ENCODE peak calls at places on chromosomes 4 and X, in six cellular contexts. One of them, this sample, is unnamed.

GRCh38 chrX:107565005-107565404 is 63.3 kb upstream of the PRPS1 start:
- DNase-seq in retinal pigment epithelial cell: no peak
- DNase-seq in fibroblast of lung: no peak
- DNase-seq in HCT116: no peak
- DNase-seq in HepG2: no peak
- DNase-seq in MM.1S: no peak
- DNase-seq in this sample: no peak

GRCh38 chr4:130995988-130996387 is 1900.0 kb downstream of the C4orf33 start:
- DNase-seq in retinal pigment epithelial cell: no peak
- DNase-seq in fibroblast of lung: peak
- DNase-seq in HCT116: no peak
- DNase-seq in HepG2: no peak
- DNase-seq in MM.1S: no peak
- DNase-seq in this sample: no peak

GRCh38 chr4:55754754-55755350 is 64.7 kb upstream of the EXOC1L start:
- DNase-seq in retinal pigment epithelial cell: no peak
- DNase-seq in fibroblast of lung: peak
- DNase-seq in HCT116: peak
- DNase-seq in HepG2: no peak
- DNase-seq in MM.1S: no peak
- DNase-seq in this sample: no peak

GRCh38 chr4:17142232-17142711 is 243.8 kb upstream of the LDB2 start:
- DNase-seq in retinal pigment epithelial cell: peak
- DNase-seq in fibroblast of lung: peak
- DNase-seq in HCT116: no peak
- DNase-seq in HepG2: no peak
- DNase-seq in MM.1S: no peak
- DNase-seq in this sample: no peak

GRCh38 chr4:74423101-74423500 is 21.8 kb upstream of the AREG start:
- DNase-seq in retinal pigment epithelial cell: no peak
- DNase-seq in fibroblast of lung: peak
- DNase-seq in HCT116: no peak
- DNase-seq in HepG2: no peak
- DNase-seq in MM.1S: no peak
- DNase-seq in this sample: no peak

GRCh38 chr4:11130195-11130975 is 298.3 kb downstream of the HS3ST1 start:
- DNase-seq in retinal pigment epithelial cell: peak
- DNase-seq in fibroblast of lung: peak
- DNase-seq in HCT116: no peak
- DNase-seq in HepG2: no peak
- DNase-seq in MM.1S: peak
- DNase-seq in this sample: peak

GRCh38 chrX:44244008-44244407 is 99.5 kb downstream of the EFHC2 start:
- DNase-seq in retinal pigment epithelial cell: no peak
- DNase-seq in fibroblast of lung: peak
- DNase-seq in HCT116: peak
- DNase-seq in HepG2: no peak
- DNase-seq in MM.1S: peak
- DNase-seq in this sample: no peak

GRCh38 chr4:186642998-186643397 is 80.7 kb downstream of the FAT1 start:
- DNase-seq in retinal pigment epithelial cell: no peak
- DNase-seq in fibroblast of lung: no peak
- DNase-seq in HCT116: no peak
- DNase-seq in HepG2: no peak
- DNase-seq in MM.1S: no peak
- DNase-seq in this sample: no peak

GRCh38 chr4:7904108-7904516 is 35.5 kb downstream of the AFAP1 start:
- DNase-seq in retinal pigment epithelial cell: no peak
- DNase-seq in fibroblast of lung: peak
- DNase-seq in HCT116: no peak
- DNase-seq in HepG2: no peak
- DNase-seq in MM.1S: no peak
- DNase-seq in this sample: no peak

GRCh38 chrX:49165901-49166881 is 3.6 kb downstream of the MAGIX start:
- DNase-seq in retinal pigment epithelial cell: no peak
- DNase-seq in fibroblast of lung: peak
- DNase-seq in HCT116: peak
- DNase-seq in HepG2: no peak
- DNase-seq in MM.1S: peak
- DNase-seq in this sample: peak
- TF ChIP-seq CTCF in retinal pigment epithelial cell: peak
- TF ChIP-seq CTCF in fibroblast of lung: no peak
- TF ChIP-seq CTCF in HCT116: no peak
- TF ChIP-seq CTCF in HepG2: no peak
- TF ChIP-seq CTCF in MM.1S: peak
- TF ChIP-seq CTCF in this sample: peak

GRCh38 chr4:76784237-76784636 is 113.7 kb downstream of the SOWAHB start:
- DNase-seq in retinal pigment epithelial cell: no peak
- DNase-seq in fibroblast of lung: peak
- DNase-seq in HCT116: no peak
- DNase-seq in HepG2: no peak
- DNase-seq in MM.1S: no peak
- DNase-seq in this sample: no peak
- TF ChIP-seq CTCF in retinal pigment epithelial cell: peak
- TF ChIP-seq CTCF in fibroblast of lung: peak
- TF ChIP-seq CTCF in HCT116: peak
- TF ChIP-seq CTCF in HepG2: peak
- TF ChIP-seq CTCF in MM.1S: no peak
- TF ChIP-seq CTCF in this sample: no peak

GRCh38 chr4:136865591-136865990 is 666.7 kb downstream of the PCDH18 start:
- DNase-seq in retinal pigment epithelial cell: no peak
- DNase-seq in fibroblast of lung: peak
- DNase-seq in HCT116: no peak
- DNase-seq in HepG2: no peak
- DNase-seq in MM.1S: no peak
- DNase-seq in this sample: no peak

GRCh38 chr4:136863756-136864155 is 668.5 kb downstream of the PCDH18 start:
- DNase-seq in retinal pigment epithelial cell: no peak
- DNase-seq in fibroblast of lung: peak
- DNase-seq in HCT116: peak
- DNase-seq in HepG2: no peak
- DNase-seq in MM.1S: no peak
- DNase-seq in this sample: no peak

GRCh38 chr4:136861081-136861480 is 671.2 kb downstream of the PCDH18 start:
- DNase-seq in retinal pigment epithelial cell: no peak
- DNase-seq in fibroblast of lung: peak
- DNase-seq in HCT116: no peak
- DNase-seq in HepG2: no peak
- DNase-seq in MM.1S: no peak
- DNase-seq in this sample: no peak

GRCh38 chr4:136867465-136867864 is 664.8 kb downstream of the PCDH18 start:
- DNase-seq in retinal pigment epithelial cell: no peak
- DNase-seq in fibroblast of lung: no peak
- DNase-seq in HCT116: no peak
- DNase-seq in HepG2: no peak
- DNase-seq in MM.1S: no peak
- DNase-seq in this sample: no peak

DNA sequence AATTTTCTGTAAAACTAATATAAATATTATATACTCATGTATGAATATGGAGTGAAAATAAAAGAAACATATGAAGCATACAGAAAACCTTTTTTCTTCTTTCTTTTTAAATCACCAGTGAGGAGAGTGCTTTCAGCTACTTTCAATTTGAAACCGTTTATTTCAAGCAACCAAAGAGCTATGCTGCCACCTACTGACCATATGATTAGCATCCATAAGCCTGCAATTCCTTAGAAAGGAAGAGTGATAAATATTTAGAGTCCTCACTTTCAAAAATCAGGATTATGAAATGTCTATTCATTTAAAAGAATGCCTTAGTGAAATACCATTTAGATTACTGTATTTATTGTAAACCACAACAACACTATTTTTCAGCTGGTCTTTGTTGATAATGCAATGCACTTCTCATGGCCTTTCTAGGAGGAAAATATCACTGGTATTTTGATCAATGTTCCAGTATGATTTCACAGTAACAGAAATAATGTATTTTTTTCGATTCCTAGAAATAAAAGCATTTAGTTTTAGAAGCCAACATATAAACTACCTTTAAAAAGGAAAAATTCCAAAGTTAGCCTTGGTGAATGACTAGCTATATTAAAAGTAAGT is 667.6 kb downstream of the PCDH18 start:
- DNase-seq in retinal pigment epithelial cell: peak
- DNase-seq in fibroblast of lung: peak
- DNase-seq in HCT116: peak
- DNase-seq in HepG2: peak
- DNase-seq in MM.1S: peak
- DNase-seq in this sample: peak
- TF ChIP-seq CTCF in retinal pigment epithelial cell: peak
- TF ChIP-seq CTCF in fibroblast of lung: peak
- TF ChIP-seq CTCF in HCT116: peak
- TF ChIP-seq CTCF in HepG2: peak
- TF ChIP-seq CTCF in MM.1S: peak
- TF ChIP-seq CTCF in this sample: peak

GRCh38 chr4:157172011-157172410 is 48.5 kb upstream of the GRIA2 start:
- DNase-seq in retinal pigment epithelial cell: no peak
- DNase-seq in fibroblast of lung: peak
- DNase-seq in HCT116: peak
- DNase-seq in HepG2: no peak
- DNase-seq in MM.1S: no peak
- DNase-seq in this sample: no peak
- TF ChIP-seq CTCF in retinal pigment epithelial cell: peak
- TF ChIP-seq CTCF in fibroblast of lung: no peak
- TF ChIP-seq CTCF in HCT116: peak
- TF ChIP-seq CTCF in HepG2: no peak
- TF ChIP-seq CTCF in MM.1S: no peak
- TF ChIP-seq CTCF in this sample: no peak

DNA sequence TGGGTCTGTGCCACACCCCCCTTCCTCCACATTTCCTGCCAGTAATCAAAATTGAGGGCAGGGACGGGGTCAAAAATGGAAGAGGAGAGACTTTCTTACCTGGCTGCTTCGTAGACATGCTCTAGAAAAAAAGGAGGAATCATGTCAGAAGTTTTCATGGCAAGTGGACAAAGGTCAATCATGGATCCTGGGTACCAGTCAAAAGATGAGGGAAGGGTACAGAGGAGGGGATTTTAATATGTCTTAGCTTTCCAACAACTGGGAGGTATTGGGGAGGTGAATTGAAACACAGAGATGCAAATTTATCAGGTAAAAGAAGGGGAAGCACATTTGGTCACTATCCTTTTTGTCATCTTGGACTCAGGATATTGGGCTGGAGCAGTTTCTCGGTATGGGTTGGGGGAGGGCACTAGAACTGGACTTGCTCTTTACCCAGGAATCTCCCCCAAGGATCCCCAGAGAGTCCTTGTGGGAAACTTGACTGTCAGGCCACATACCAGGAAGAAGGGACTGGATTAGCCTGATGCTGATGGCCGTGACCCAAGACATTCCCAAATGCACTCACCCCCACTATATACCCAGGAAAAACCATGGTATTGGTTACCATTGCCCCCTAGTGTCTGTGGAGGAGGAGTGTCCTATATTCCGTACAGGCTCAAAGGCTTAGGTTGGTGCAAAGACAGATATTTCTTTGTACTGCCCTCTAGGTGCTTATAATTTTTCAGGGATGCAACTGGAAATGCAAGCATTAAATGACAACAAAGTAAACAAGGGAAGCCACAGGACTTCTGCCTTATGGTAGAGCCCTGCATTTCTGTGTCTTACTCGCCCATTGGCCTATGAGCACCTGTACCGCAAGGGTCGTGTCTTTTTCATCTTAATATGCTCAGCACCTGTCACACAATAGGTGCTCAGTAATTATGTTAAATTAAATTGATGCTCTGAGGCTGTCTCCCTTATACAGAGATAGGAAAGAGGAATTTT is 16.8 kb downstream of the VSIG4 start:
- DNase-seq in retinal pigment epithelial cell: no peak
- DNase-seq in fibroblast of lung: no peak
- DNase-seq in HCT116: no peak
- DNase-seq in HepG2: no peak
- DNase-seq in MM.1S: no peak
- DNase-seq in this sample: no peak
- TF ChIP-seq CTCF in retinal pigment epithelial cell: no peak
- TF ChIP-seq CTCF in fibroblast of lung: no peak
- TF ChIP-seq CTCF in HCT116: peak
- TF ChIP-seq CTCF in HepG2: no peak
- TF ChIP-seq CTCF in MM.1S: peak
- TF ChIP-seq CTCF in this sample: no peak

DNA sequence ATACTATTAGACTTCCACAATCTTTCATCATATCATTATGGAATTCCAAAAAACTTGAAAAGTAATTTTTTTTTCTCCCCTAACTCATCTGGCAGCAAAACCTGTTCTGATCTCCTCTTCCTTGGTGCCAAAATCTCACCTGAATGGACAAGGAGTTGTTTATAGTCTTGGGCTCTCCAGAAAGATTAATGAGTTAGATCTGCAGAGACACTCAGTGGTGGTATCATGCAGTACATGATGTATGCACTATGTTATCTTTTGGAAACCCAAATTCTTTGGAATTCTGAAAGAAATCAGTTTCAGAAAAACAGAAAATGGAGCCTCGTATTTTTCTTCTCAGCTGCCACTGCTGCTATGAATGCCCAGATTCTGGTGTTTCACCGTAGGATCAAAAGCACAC is 11.7 kb downstream of the GPM6B start:
- DNase-seq in retinal pigment epithelial cell: no peak
- DNase-seq in fibroblast of lung: no peak
- DNase-seq in HCT116: no peak
- DNase-seq in HepG2: no peak
- DNase-seq in MM.1S: no peak
- DNase-seq in this sample: no peak
- TF ChIP-seq CTCF in retinal pigment epithelial cell: no peak
- TF ChIP-seq CTCF in fibroblast of lung: no peak
- TF ChIP-seq CTCF in HCT116: no peak
- TF ChIP-seq CTCF in HepG2: no peak
- TF ChIP-seq CTCF in MM.1S: peak
- TF ChIP-seq CTCF in this sample: no peak

GRCh38 chr4:129046055-129046959 is 47.0 kb downstream of the SCLT1 start:
- DNase-seq in retinal pigment epithelial cell: no peak
- DNase-seq in fibroblast of lung: no peak
- DNase-seq in HCT116: no peak
- DNase-seq in HepG2: no peak
- DNase-seq in MM.1S: no peak
- DNase-seq in this sample: no peak

GRCh38 chr4:129043523-129043922 is 49.8 kb downstream of the SCLT1 start:
- DNase-seq in retinal pigment epithelial cell: no peak
- DNase-seq in fibroblast of lung: peak
- DNase-seq in HCT116: no peak
- DNase-seq in HepG2: peak
- DNase-seq in MM.1S: no peak
- DNase-seq in this sample: no peak
- TF ChIP-seq CTCF in retinal pigment epithelial cell: peak
- TF ChIP-seq CTCF in fibroblast of lung: no peak
- TF ChIP-seq CTCF in HCT116: peak
- TF ChIP-seq CTCF in HepG2: peak
- TF ChIP-seq CTCF in MM.1S: no peak
- TF ChIP-seq CTCF in this sample: no peak

GRCh38 chr4:6263541-6264540 is 5.8 kb upstream of the WFS1 start:
- DNase-seq in retinal pigment epithelial cell: no peak
- DNase-seq in fibroblast of lung: peak
- DNase-seq in HCT116: no peak
- DNase-seq in HepG2: peak
- DNase-seq in MM.1S: peak
- DNase-seq in this sample: no peak
- TF ChIP-seq CTCF in retinal pigment epithelial cell: peak
- TF ChIP-seq CTCF in fibroblast of lung: peak
- TF ChIP-seq CTCF in HCT116: peak
- TF ChIP-seq CTCF in HepG2: peak
- TF ChIP-seq CTCF in MM.1S: peak
- TF ChIP-seq CTCF in this sample: peak